ENCODE peak calls at places on chromosomes 7 and 10, in four cellular contexts. T is GDM1, J is AG10803, B is RPMI7951. X is an unnamed sample.

GRCh38 chr10:17006631-17007161 is 122.9 kb downstream of the CUBN start:
- DNase-seq in T (no peak), J (no peak), B (peak), X (no peak)

GRCh38 chr7:140661124-140661523 is 11.6 kb upstream of the ADCK2 start:
- DNase-seq in T (no peak), J (no peak), B (peak), X (no peak)

GRCh38 chr7:118080947-118081346 is 103.0 kb upstream of the LSM8 start:
- DNase-seq in T (no peak), J (peak), B (peak), X (no peak)

GRCh38 chr7:116150588-116150987 is 59.8 kb upstream of the TES start:
- DNase-seq in T (no peak), J (no peak), B (no peak), X (no peak)

GRCh38 chr10:132231656-132232552 is 45.2 kb downstream of the DPYSL4 start:
- DNase-seq in T (no peak), J (no peak), B (no peak), X (no peak)

GRCh38 chr7:152180587-152180986 is 155.1 kb downstream of the GALNT11 start:
- DNase-seq in T (no peak), J (no peak), B (peak), X (no peak)

GRCh38 chr10:124447741-124448466 is 1.9 kb downstream of the NKX1-2 start:
- DNase-seq in T (no peak), J (no peak), B (no peak), X (no peak)

GRCh38 chr10:61215276-61215675 is 237.9 kb downstream of the TMEM26 start:
- DNase-seq in T (no peak), J (peak), B (no peak), X (no peak)

GRCh38 chr7:43520201-43520600 is 62.7 kb upstream of the STK17A start:
- DNase-seq in T (no peak), J (no peak), B (no peak), X (no peak)

GRCh38 chr10:80464557-80465466 is 10.7 kb downstream of the TSPAN14 start:
- DNase-seq in T (no peak), J (peak), B (peak), X (no peak)

GRCh38 chr10:30819306-30820190 is 190.0 kb upstream of the LYZL2 start:
- DNase-seq in T (no peak), J (peak), B (peak), X (no peak)

GRCh38 chr7:151336027-151336720 is 5.4 kb upstream of the NUB1 start:
- DNase-seq in T (no peak), J (no peak), B (peak), X (no peak)

GRCh38 chr7:90858546-90858945 is 262.4 kb downstream of the CDK14 start:
- DNase-seq in T (no peak), J (no peak), B (no peak), X (no peak)

GRCh38 chr10:28668363-28669226 is 8.7 kb upstream of the BAMBI start:
- DNase-seq in T (no peak), J (no peak), B (peak), X (no peak)

GRCh38 chr7:39310699-39311098 is 255.5 kb upstream of the YAE1 start:
- DNase-seq in T (no peak), J (no peak), B (no peak), X (no peak)

GRCh38 chr7:152362128-152362926 is 73.5 kb downstream of the KMT2C start:
- DNase-seq in T (no peak), J (no peak), B (no peak), X (no peak)

GRCh38 chr7:141748401-141748800 is 10.2 kb downstream of the SSBP1 start:
- DNase-seq in T (no peak), J (no peak), B (no peak), X (no peak)

GRCh38 chr10:82075605-82076004 is 200.6 kb downstream of the NRG3 start:
- DNase-seq in T (no peak), J (no peak), B (no peak), X (no peak)

GRCh38 chr10:73439055-73439454 is 5.7 kb upstream of the MSS51 start:
- DNase-seq in T (no peak), J (peak), B (no peak), X (no peak)

X was measured in glomerular endothelial cell.